ENCODE peak calls at places on chromosomes 13 and 19, in nine cellular contexts. One of them, this sample, is unnamed.

GRCh38 chr13:52783943-52784342 is 44.3 kb upstream of the CNMD start:
- DNase-seq in CD8-positive, alpha-beta T cell: no peak
- DNase-seq in pancreas: no peak
- DNase-seq in endodermal cell: no peak
- DNase-seq in GM23338: no peak
- DNase-seq in cardiac fibroblast: no peak
- DNase-seq in A549: no peak
- DNase-seq in OCI-LY7: no peak
- DNase-seq in fibroblast of lung: no peak
- DNase-seq in this sample: no peak

GRCh38 chr13:23753523-23753922 is 135.7 kb downstream of the MIPEP start:
- DNase-seq in endodermal cell: no peak
- DNase-seq in CD8-positive, alpha-beta T cell: no peak
- DNase-seq in A549: no peak
- DNase-seq in fibroblast of lung: peak; percentile 68
- DNase-seq in cardiac fibroblast: peak; percentile 24
- DNase-seq in pancreas: no peak
- DNase-seq in GM23338: peak; percentile 31
- DNase-seq in OCI-LY7: no peak
- DNase-seq in this sample: peak; percentile 45

GRCh38 chr13:39451301-39451700 is 151.7 kb downstream of the LHFPL6 start:
- DNase-seq in pancreas: no peak
- DNase-seq in cardiac fibroblast: peak; percentile 62
- DNase-seq in CD8-positive, alpha-beta T cell: no peak
- DNase-seq in A549: no peak
- DNase-seq in GM23338: no peak
- DNase-seq in OCI-LY7: peak; percentile 7
- DNase-seq in endodermal cell: no peak
- DNase-seq in fibroblast of lung: peak; percentile 33
- DNase-seq in this sample: peak; percentile 43

GRCh38 chr19:15234525-15235130 is 2.4 kb upstream of the EPHX3 start:
- DNase-seq in pancreas: no peak
- DNase-seq in OCI-LY7: no peak
- DNase-seq in endodermal cell: no peak
- DNase-seq in cardiac fibroblast: no peak
- DNase-seq in fibroblast of lung: no peak
- DNase-seq in CD8-positive, alpha-beta T cell: no peak
- DNase-seq in A549: no peak
- DNase-seq in GM23338: no peak
- DNase-seq in this sample: no peak

GRCh38 chr19:46014534-46014933 is 8.3 kb downstream of the PGLYRP1 start:
- DNase-seq in GM23338: no peak
- DNase-seq in pancreas: no peak
- DNase-seq in fibroblast of lung: no peak
- DNase-seq in CD8-positive, alpha-beta T cell: no peak
- DNase-seq in cardiac fibroblast: no peak
- DNase-seq in A549: no peak
- DNase-seq in OCI-LY7: no peak
- DNase-seq in endodermal cell: no peak
- DNase-seq in this sample: no peak

GRCh38 chr19:14505488-14506239 is 9.7 kb upstream of the GIPC1 start:
- DNase-seq in A549: peak; percentile 68
- DNase-seq in cardiac fibroblast: peak; percentile 74
- DNase-seq in GM23338: peak; percentile 89
- DNase-seq in endodermal cell: peak; percentile 95
- DNase-seq in OCI-LY7: peak; percentile 73
- DNase-seq in pancreas: peak; percentile 58
- DNase-seq in CD8-positive, alpha-beta T cell: peak; percentile 87
- DNase-seq in fibroblast of lung: peak; percentile 58
- DNase-seq in this sample: peak; percentile 72

GRCh38 chr13:21175656-21176194 is 627 bp downstream of the SKA3 start:
- DNase-seq in A549: no peak
- DNase-seq in fibroblast of lung: peak; percentile 48
- DNase-seq in endodermal cell: no peak
- DNase-seq in cardiac fibroblast: peak; percentile 33
- DNase-seq in pancreas: no peak
- DNase-seq in OCI-LY7: peak; percentile 37
- DNase-seq in GM23338: no peak
- DNase-seq in CD8-positive, alpha-beta T cell: no peak
- DNase-seq in this sample: peak; percentile 54

GRCh38 chr13:20141238-20142018 is 19.4 kb downstream of the GJA3 start:
- DNase-seq in A549: no peak
- DNase-seq in fibroblast of lung: no peak
- DNase-seq in cardiac fibroblast: peak; percentile 19
- DNase-seq in endodermal cell: peak; percentile 24
- DNase-seq in pancreas: no peak
- DNase-seq in OCI-LY7: no peak
- DNase-seq in GM23338: no peak
- DNase-seq in CD8-positive, alpha-beta T cell: no peak
- DNase-seq in this sample: no peak

GRCh38 chr19:34985249-34986022 is 14.7 kb upstream of the GRAMD1A start:
- DNase-seq in cardiac fibroblast: peak; percentile 90
- DNase-seq in endodermal cell: peak; percentile 63
- DNase-seq in GM23338: peak; percentile 74
- DNase-seq in A549: no peak
- DNase-seq in OCI-LY7: peak; percentile 50
- DNase-seq in fibroblast of lung: peak; percentile 43
- DNase-seq in CD8-positive, alpha-beta T cell: peak; percentile 70
- DNase-seq in pancreas: peak; percentile 50
- DNase-seq in this sample: peak; percentile 33

GRCh38 chr13:84400711-84401110 is 518.4 kb upstream of the SLITRK1 start:
- DNase-seq in A549: no peak
- DNase-seq in CD8-positive, alpha-beta T cell: no peak
- DNase-seq in OCI-LY7: no peak
- DNase-seq in fibroblast of lung: peak; percentile 37
- DNase-seq in endodermal cell: no peak
- DNase-seq in pancreas: no peak
- DNase-seq in cardiac fibroblast: peak; percentile 63
- DNase-seq in GM23338: no peak
- DNase-seq in this sample: peak; percentile 93

GRCh38 chr13:64928704-64929499 is 2301.2 kb downstream of the PCDH9 start:
- DNase-seq in pancreas: no peak
- DNase-seq in endodermal cell: no peak
- DNase-seq in CD8-positive, alpha-beta T cell: no peak
- DNase-seq in A549: no peak
- DNase-seq in GM23338: no peak
- DNase-seq in cardiac fibroblast: peak; percentile 62
- DNase-seq in fibroblast of lung: peak; percentile 69
- DNase-seq in OCI-LY7: no peak
- DNase-seq in this sample: peak; percentile 45

GRCh38 chr19:32971012-32971595 is 654 bp downstream of the CEP89 start:
- DNase-seq in cardiac fibroblast: no peak
- DNase-seq in fibroblast of lung: no peak
- DNase-seq in pancreas: no peak
- DNase-seq in GM23338: no peak
- DNase-seq in endodermal cell: no peak
- DNase-seq in A549: no peak
- DNase-seq in CD8-positive, alpha-beta T cell: no peak
- DNase-seq in OCI-LY7: no peak
- DNase-seq in this sample: no peak
- TF ChIP-seq CTCF in cardiac fibroblast: no peak
- TF ChIP-seq CTCF in fibroblast of lung: no peak
- TF ChIP-seq CTCF in pancreas: no peak
- TF ChIP-seq CTCF in GM23338: no peak
- TF ChIP-seq CTCF in endodermal cell: no peak
- TF ChIP-seq CTCF in A549: no peak
- TF ChIP-seq CTCF in CD8-positive, alpha-beta T cell: no peak
- TF ChIP-seq CTCF in OCI-LY7: no peak
- TF ChIP-seq CTCF in this sample: no peak

GRCh38 chr13:113121183-113121927 is 1.2 kb upstream of the F10 start:
- DNase-seq in CD8-positive, alpha-beta T cell: no peak
- DNase-seq in A549: no peak
- DNase-seq in cardiac fibroblast: no peak
- DNase-seq in pancreas: no peak
- DNase-seq in OCI-LY7: no peak
- DNase-seq in GM23338: no peak
- DNase-seq in fibroblast of lung: no peak
- DNase-seq in endodermal cell: peak; percentile 38
- DNase-seq in this sample: no peak

GRCh38 chr13:113123226-113124150 is 889 bp downstream of the F10 start:
- DNase-seq in endodermal cell: peak; percentile 76
- DNase-seq in fibroblast of lung: no peak
- DNase-seq in CD8-positive, alpha-beta T cell: no peak
- DNase-seq in cardiac fibroblast: no peak
- DNase-seq in pancreas: no peak
- DNase-seq in OCI-LY7: no peak
- DNase-seq in A549: no peak
- DNase-seq in GM23338: peak; percentile 50
- DNase-seq in this sample: no peak

GRCh38 chr13:113121928-113122420 is 625 bp upstream of the F10 start:
- DNase-seq in OCI-LY7: no peak
- DNase-seq in endodermal cell: no peak
- DNase-seq in A549: no peak
- DNase-seq in GM23338: no peak
- DNase-seq in cardiac fibroblast: no peak
- DNase-seq in fibroblast of lung: no peak
- DNase-seq in CD8-positive, alpha-beta T cell: no peak
- DNase-seq in pancreas: no peak
- DNase-seq in this sample: no peak

GRCh38 chr13:113124211-113125025 is 1.8 kb downstream of the F10 start:
- DNase-seq in endodermal cell: no peak
- DNase-seq in CD8-positive, alpha-beta T cell: no peak
- DNase-seq in GM23338: no peak
- DNase-seq in cardiac fibroblast: no peak
- DNase-seq in OCI-LY7: no peak
- DNase-seq in fibroblast of lung: no peak
- DNase-seq in pancreas: no peak
- DNase-seq in A549: no peak
- DNase-seq in this sample: no peak

GRCh38 chr13:113122571-113123225 is at the start of gene F10:
- DNase-seq in CD8-positive, alpha-beta T cell: no peak
- DNase-seq in endodermal cell: peak; percentile 93
- DNase-seq in OCI-LY7: no peak
- DNase-seq in pancreas: peak; percentile 43
- DNase-seq in GM23338: peak; percentile 68
- DNase-seq in fibroblast of lung: peak; percentile 74
- DNase-seq in cardiac fibroblast: peak; percentile 78
- DNase-seq in A549: no peak
- DNase-seq in this sample: peak; percentile 63
- H3K4me3 ChIP-seq in CD8-positive, alpha-beta T cell: no peak within 1 kb of the TSS
- H3K4me3 ChIP-seq in endodermal cell: peak within 1 kb of the TSS; percentile 57
- H3K4me3 ChIP-seq in OCI-LY7: no peak within 1 kb of the TSS
- H3K4me3 ChIP-seq in pancreas: no peak within 1 kb of the TSS
- H3K4me3 ChIP-seq in GM23338: no peak within 1 kb of the TSS
- H3K4me3 ChIP-seq in fibroblast of lung: peak within 1 kb of the TSS; percentile 42
- H3K4me3 ChIP-seq in cardiac fibroblast: peak within 1 kb of the TSS; percentile 30
- H3K4me3 ChIP-seq in A549: no peak within 1 kb of the TSS
- H3K4me3 ChIP-seq in this sample: peak within 1 kb of the TSS; percentile 16

DNA sequence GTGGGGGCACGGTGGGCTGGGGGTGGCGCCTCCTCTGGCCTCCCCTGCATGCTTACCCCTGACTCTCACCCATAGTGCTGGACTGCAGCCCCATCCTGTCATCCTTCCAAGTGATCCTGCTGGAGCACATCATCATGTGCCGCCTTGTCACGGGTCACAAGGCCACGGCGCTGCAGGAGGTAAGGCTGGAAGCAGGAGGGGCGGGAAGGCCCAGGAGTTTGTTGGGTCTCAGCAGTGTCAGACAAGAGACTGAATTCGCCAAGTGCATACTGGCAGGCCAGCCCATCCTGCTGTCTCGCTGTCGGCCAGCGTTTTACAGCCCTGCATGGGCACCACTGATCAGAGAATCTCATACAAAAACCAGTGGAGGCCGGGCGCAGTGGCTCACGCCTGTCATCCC is 23.1 kb downstream of the MAU2 start:
- DNase-seq in cardiac fibroblast: no peak
- DNase-seq in endodermal cell: no peak
- DNase-seq in pancreas: no peak
- DNase-seq in A549: no peak
- DNase-seq in GM23338: no peak
- DNase-seq in fibroblast of lung: no peak
- DNase-seq in OCI-LY7: no peak
- DNase-seq in CD8-positive, alpha-beta T cell: no peak
- DNase-seq in this sample: no peak
- TF ChIP-seq CTCF in cardiac fibroblast: no peak
- TF ChIP-seq CTCF in endodermal cell: no peak
- TF ChIP-seq CTCF in pancreas: no peak
- TF ChIP-seq CTCF in A549: no peak
- TF ChIP-seq CTCF in GM23338: no peak
- TF ChIP-seq CTCF in fibroblast of lung: no peak
- TF ChIP-seq CTCF in OCI-LY7: no peak
- TF ChIP-seq CTCF in CD8-positive, alpha-beta T cell: no peak
- TF ChIP-seq CTCF in this sample: no peak

GRCh38 chr19:928471-929259 is 2.8 kb downstream of the ARID3A start:
- DNase-seq in pancreas: no peak
- DNase-seq in endodermal cell: peak; percentile 78
- DNase-seq in OCI-LY7: no peak
- DNase-seq in cardiac fibroblast: peak; percentile 22
- DNase-seq in A549: no peak
- DNase-seq in GM23338: no peak
- DNase-seq in CD8-positive, alpha-beta T cell: no peak
- DNase-seq in fibroblast of lung: no peak
- DNase-seq in this sample: no peak

GRCh38 chr19:925912-926594 is at the start of gene ARID3A:
- DNase-seq in GM23338: no peak
- DNase-seq in cardiac fibroblast: peak; percentile 75
- DNase-seq in OCI-LY7: peak; percentile 69
- DNase-seq in pancreas: no peak
- DNase-seq in endodermal cell: no peak
- DNase-seq in CD8-positive, alpha-beta T cell: no peak
- DNase-seq in A549: peak; percentile 71
- DNase-seq in fibroblast of lung: peak; percentile 73
- DNase-seq in this sample: no peak

GRCh38 chr19:926595-927043 is 784 bp downstream of the ARID3A start:
- DNase-seq in pancreas: no peak
- DNase-seq in cardiac fibroblast: peak; percentile 50
- DNase-seq in endodermal cell: peak; percentile 73
- DNase-seq in fibroblast of lung: no peak
- DNase-seq in OCI-LY7: peak; percentile 84
- DNase-seq in CD8-positive, alpha-beta T cell: no peak
- DNase-seq in GM23338: peak; percentile 69
- DNase-seq in A549: no peak
- DNase-seq in this sample: peak; percentile 45

GRCh38 chr19:927044-927706 is 1.3 kb downstream of the ARID3A start:
- DNase-seq in GM23338: peak; percentile 73
- DNase-seq in endodermal cell: peak; percentile 80
- DNase-seq in CD8-positive, alpha-beta T cell: no peak
- DNase-seq in OCI-LY7: peak; percentile 49
- DNase-seq in pancreas: no peak
- DNase-seq in fibroblast of lung: peak; percentile 67
- DNase-seq in cardiac fibroblast: peak; percentile 61
- DNase-seq in A549: no peak
- DNase-seq in this sample: peak; percentile 40

DNA sequence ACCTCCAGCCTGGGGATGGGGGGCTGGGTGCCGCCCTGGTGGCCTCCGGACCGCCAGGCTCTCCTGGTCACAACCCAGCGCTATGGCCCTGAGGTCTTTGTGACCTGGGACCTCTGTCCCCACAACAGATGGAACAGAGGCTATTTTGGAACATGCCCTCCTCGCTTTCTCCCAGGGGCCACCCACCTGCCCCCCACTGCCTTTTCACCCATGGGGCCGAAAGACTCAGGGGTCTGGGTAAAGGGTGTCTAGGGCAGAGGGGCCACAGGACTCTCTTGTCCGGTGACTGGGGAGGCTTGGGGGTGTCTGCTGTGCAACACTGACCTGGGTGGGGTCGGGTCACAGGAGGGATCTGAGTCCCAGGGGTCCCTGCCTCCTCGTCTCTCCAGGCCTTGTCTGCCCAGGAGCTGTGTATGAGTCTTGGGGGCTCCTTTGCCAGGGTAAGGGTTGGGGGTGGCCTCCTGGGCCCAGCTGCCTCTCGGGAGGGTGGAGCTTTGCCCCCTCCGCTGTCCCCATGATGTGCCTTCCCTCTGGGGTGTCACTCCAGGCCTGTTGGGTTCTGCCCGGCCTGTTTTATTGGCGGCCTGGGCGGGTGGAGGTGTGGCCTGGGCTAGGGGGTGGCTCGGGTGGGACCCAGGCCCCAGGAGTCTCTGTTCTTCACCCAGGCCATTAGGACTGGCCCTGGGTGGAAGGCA is 2.0 kb downstream of the ARID3A start:
- DNase-seq in A549: no peak
- DNase-seq in CD8-positive, alpha-beta T cell: no peak
- DNase-seq in pancreas: no peak
- DNase-seq in endodermal cell: peak; percentile 72
- DNase-seq in OCI-LY7: no peak
- DNase-seq in fibroblast of lung: no peak
- DNase-seq in GM23338: peak; percentile 54
- DNase-seq in cardiac fibroblast: no peak
- DNase-seq in this sample: no peak
- H3K4me3 ChIP-seq in A549: peak overlapping the region; percentile 91
- H3K4me3 ChIP-seq in CD8-positive, alpha-beta T cell: no peak overlapping the region
- H3K4me3 ChIP-seq in pancreas: peak overlapping the region; percentile 93
- H3K4me3 ChIP-seq in endodermal cell: peak overlapping the region; percentile 84
- H3K4me3 ChIP-seq in OCI-LY7: no peak overlapping the region
- H3K4me3 ChIP-seq in fibroblast of lung: no peak overlapping the region
- H3K4me3 ChIP-seq in GM23338: peak overlapping the region; percentile 89
- H3K4me3 ChIP-seq in cardiac fibroblast: peak overlapping the region; percentile 89
- H3K4me3 ChIP-seq in this sample: peak overlapping the region; percentile 78

This sample was measured in fibroblast of mammary gland.